ENCODE peak calls at places on chromosomes 13 and 19, in eight cellular contexts. L is NB4, P is WTC11, T is K562, E is GM12878, K is HepG2, R is endothelial cell of umbilical vein, C is A549. Q is an unnamed sample.
A peak's percentile ranks its signal among the peaks of the same experiment; 100 is the strongest.

GRCh38 chr19:56994251-56995017 is 125.4 kb upstream of the USP29 start:
- DNase-seq in L (no peak), P (no peak), T (no peak), E (no peak), K (no peak), R (no peak), C (no peak), Q (no peak)

GRCh38 chr13:21897140-21897539 is 226.3 kb downstream of the FGF9 start:
- DNase-seq in L (no peak), P (no peak), T (no peak), E (no peak), K (no peak), R (no peak), C (no peak), Q (no peak)

GRCh38 chr19:33502991-33503790 is 18.4 kb downstream of the PEPD start:
- DNase-seq in L (no peak), P (no peak), T (no peak), E (no peak), K (no peak), R (no peak), C (no peak), Q (no peak)

GRCh38 chr19:5091576-5092215 is 122.8 kb downstream of the KDM4B start:
- DNase-seq in L (no peak), P (no peak), T (peak; percentile 72), E (no peak), K (no peak), R (no peak), C (no peak), Q (no peak)

GRCh38 chr19:19591133-19591825 is 27.2 kb downstream of the PBX4 start:
- DNase-seq in L (peak; percentile 91), P (peak; percentile 19), T (no peak), E (peak; percentile 84), K (peak; percentile 23), R (no peak), C (peak; percentile 58), Q (peak; percentile 39)

GRCh38 chr19:33740811-33741396 is 55.8 kb upstream of the KCTD15 start:
- DNase-seq in L (peak; percentile 38), P (peak; percentile 81), T (peak; percentile 60), E (no peak), K (peak; percentile 31), R (peak; percentile 29), C (peak; percentile 45), Q (peak; percentile 84)

GRCh38 chr19:15589760-15590451 is 25.1 kb upstream of the CYP4F8 start:
- DNase-seq in L (no peak), P (no peak), T (no peak), E (no peak), K (no peak), R (no peak), C (no peak), Q (no peak)

GRCh38 chr19:28884786-28885476 is 328.0 kb downstream of the UQCRFS1 start:
- DNase-seq in L (no peak), P (no peak), T (no peak), E (no peak), K (no peak), R (no peak), C (no peak), Q (no peak)

GRCh38 chr13:45674908-45675307 is 27.2 kb upstream of the CBY2 start:
- DNase-seq in L (no peak), P (no peak), T (no peak), E (no peak), K (no peak), R (no peak), C (no peak), Q (no peak)

GRCh38 chr13:79385694-79386093 is 20.4 kb downstream of the RBM26 start:
- DNase-seq in L (peak; percentile 83), P (no peak), T (peak; percentile 30), E (peak; percentile 85), K (no peak), R (peak; percentile 44), C (no peak), Q (no peak)

GRCh38 chr13:40215747-40216146 is 450.7 kb downstream of the FOXO1 start:
- DNase-seq in L (no peak), P (no peak), T (no peak), E (no peak), K (no peak), R (no peak), C (no peak), Q (no peak)

GRCh38 chr13:40221460-40222201 is 444.8 kb downstream of the FOXO1 start:
- DNase-seq in L (peak; percentile 27), P (no peak), T (no peak), E (no peak), K (peak; percentile 41), R (no peak), C (no peak), Q (no peak)

GRCh38 chr13:40217675-40218074 is 448.8 kb downstream of the FOXO1 start:
- DNase-seq in L (no peak), P (no peak), T (no peak), E (no peak), K (no peak), R (no peak), C (no peak), Q (no peak)

GRCh38 chr13:40221131-40221459 is 445.3 kb downstream of the FOXO1 start:
- DNase-seq in L (no peak), P (no peak), T (no peak), E (no peak), K (no peak), R (no peak), C (no peak), Q (no peak)

GRCh38 chr13:40220299-40220935 is 446.0 kb downstream of the FOXO1 start:
- DNase-seq in L (no peak), P (no peak), T (no peak), E (no peak), K (no peak), R (no peak), C (no peak), Q (no peak)
- TF ChIP-seq MAX in L (no peak), P (no peak), T (no peak), E (no peak), K (no peak), R (no peak), C (no peak), Q (no peak)

DNA sequence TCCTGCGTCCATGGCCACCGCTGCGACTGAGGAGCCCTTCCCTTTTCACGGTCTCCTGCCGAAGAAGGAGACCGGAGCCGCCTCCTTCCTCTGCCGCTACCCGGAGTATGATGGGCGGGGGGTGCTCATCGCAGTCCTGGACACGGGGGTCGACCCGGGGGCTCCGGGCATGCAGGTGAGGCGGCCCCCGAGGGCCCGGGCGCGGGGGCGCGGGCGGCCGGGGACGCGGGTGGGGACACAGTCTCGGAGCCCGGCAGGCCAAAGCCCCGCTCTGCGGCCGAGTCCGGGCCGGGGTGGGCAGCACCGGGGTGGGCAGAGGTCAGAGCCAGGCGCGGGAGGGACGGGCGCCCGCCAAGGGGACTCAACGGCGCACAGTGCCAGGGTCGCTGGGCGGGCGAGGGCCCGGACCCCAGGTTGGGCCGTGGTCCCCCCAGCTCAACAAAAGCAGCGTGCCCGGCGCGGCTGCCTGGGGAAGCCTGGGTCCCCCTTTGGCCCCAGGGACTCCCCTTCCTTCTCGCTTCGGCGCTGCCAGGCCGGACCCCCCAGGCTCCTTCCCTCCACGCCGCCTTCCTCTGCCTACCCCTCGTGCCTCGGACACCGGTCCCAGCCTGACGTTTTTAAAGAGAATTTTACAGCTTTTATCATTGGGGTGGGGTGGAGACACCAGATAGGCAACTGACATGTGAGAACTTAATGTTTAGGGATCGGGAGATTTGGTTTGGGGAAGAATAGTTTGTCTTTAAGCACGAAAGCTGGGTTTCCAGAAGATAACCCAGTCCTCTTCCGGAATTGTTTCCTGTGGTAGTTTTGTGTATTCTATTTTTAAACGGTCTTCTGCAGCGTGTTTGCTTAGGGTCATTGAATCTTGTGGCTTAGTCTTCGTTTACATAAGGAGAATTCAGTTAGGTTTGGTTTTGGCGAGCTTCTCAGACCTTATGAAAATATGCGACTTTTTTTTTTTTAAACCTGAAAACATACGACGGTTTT is 536 bp downstream of the TPP2 start:
- DNase-seq in L (peak; percentile 59), P (no peak), T (peak; percentile 24), E (no peak), K (no peak), R (peak; percentile 41), C (peak; percentile 1), Q (no peak)
- TF ChIP-seq MAX in L (peak; percentile 25), P (no peak), T (no peak), E (no peak), K (no peak), R (no peak), C (no peak), Q (peak; percentile 11)

GRCh38 chr13:100650321-100650720 is 24.3 kb downstream of the TMTC4 start:
- DNase-seq in L (no peak), P (no peak), T (no peak), E (no peak), K (no peak), R (no peak), C (no peak), Q (no peak)
- TF ChIP-seq MAX in L (no peak), P (no peak), T (no peak), E (no peak), K (no peak), R (no peak), C (no peak), Q (no peak)

GRCh38 chr19:37874784-37875183 is 31.6 kb downstream of the WDR87 start:
- DNase-seq in L (no peak), P (no peak), T (no peak), E (no peak), K (peak; percentile 47), R (no peak), C (no peak), Q (no peak)
- TF ChIP-seq MAX in L (no peak), P (no peak), T (no peak), E (no peak), K (peak; percentile 85), R (no peak), C (no peak), Q (peak; percentile 81)

GRCh38 chr19:754530-754929 is 3.6 kb downstream of the MISP start:
- DNase-seq in L (no peak), P (no peak), T (no peak), E (no peak), K (no peak), R (no peak), C (no peak), Q (no peak)
- TF ChIP-seq MAX in L (no peak), P (no peak), T (no peak), E (no peak), K (no peak), R (no peak), C (no peak), Q (no peak)

DNA sequence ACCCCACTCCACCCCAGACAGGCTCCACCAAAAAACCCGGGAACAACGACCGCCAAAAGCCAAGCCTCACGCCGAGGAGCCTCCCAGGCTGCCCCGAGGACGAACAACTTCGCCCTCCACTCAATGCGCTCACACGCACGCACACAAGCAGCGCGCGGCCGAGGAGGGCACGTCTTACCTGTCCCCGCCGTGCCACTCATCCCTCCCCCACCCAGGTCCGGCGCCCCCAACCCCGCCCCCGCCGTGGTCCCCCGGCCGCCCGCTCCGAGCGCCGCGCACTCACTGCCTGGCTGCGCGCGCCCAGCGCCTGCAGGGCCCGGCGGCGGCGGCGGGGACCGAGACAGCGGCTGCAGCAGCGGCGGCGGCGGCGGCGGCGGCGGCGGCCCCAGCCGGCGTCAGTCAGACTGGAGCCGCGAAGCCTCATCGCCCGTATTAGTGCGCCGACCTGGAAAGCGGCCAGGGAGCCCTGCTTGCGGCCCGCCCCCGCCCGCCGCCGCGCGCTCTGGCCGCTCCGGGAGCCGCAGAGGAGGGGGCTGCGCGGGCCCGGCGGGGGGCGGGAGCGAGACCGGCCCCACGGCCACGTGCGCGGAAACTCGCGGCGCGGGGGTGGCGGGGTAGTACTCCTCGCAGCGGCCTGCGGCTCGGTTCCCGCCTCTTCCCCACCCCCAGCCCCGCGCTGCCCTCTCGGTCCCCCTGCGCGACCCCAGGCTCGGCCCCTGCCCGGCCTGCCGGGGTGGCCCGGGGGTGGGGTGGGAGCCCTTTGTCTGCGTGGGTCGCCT is at the start of gene SMAD9:
- DNase-seq in L (peak; percentile 64), P (peak; percentile 62), T (peak; percentile 52), E (no peak), K (peak; percentile 50), R (peak; percentile 58), C (peak; percentile 18), Q (peak; percentile 68)
- TF ChIP-seq MAX in L (no peak), P (no peak), T (no peak), E (no peak), K (no peak), R (no peak), C (no peak), Q (no peak)